ENCODE peak calls at places on chromosomes 11 and 22, in five cellular contexts. Z is adrenal gland, F is HepG2, W is left ventricle myocardium inferior, D is right lobe of liver. X is an unnamed sample.

GRCh38 chr11:100593321-100593720 is 93.8 kb upstream of the ARHGAP42 start:
- DNase-seq in Z (no peak), F (no peak), W (no peak), D (no peak), X (no peak)

GRCh38 chr11:112364962-112365481 is 104.4 kb upstream of the PLET1 start:
- DNase-seq in Z (no peak), F (peak), W (no peak), D (no peak), X (no peak)

GRCh38 chr11:10784229-10785145 is 24.2 kb downstream of the EIF4G2 start:
- DNase-seq in Z (no peak), F (no peak), W (peak), D (no peak), X (no peak)

GRCh38 chr22:38177926-38178604 is 3.6 kb downstream of the PLA2G6 start:
- DNase-seq in Z (peak), F (peak), W (peak), D (peak), X (no peak)

GRCh38 chr11:44955019-44955738 is 4.5 kb upstream of the TP53I11 start:
- DNase-seq in Z (peak), F (no peak), W (peak), D (no peak), X (no peak)

GRCh38 chr11:86182976-86183584 is 61.5 kb upstream of the EED start:
- DNase-seq in Z (no peak), F (no peak), W (no peak), D (no peak), X (no peak)

GRCh38 chr11:3133456-3134217 is 31.5 kb downstream of the OSBPL5 start:
- DNase-seq in Z (peak), F (no peak), W (peak), D (peak), X (no peak)

GRCh38 chr11:124612567-124613245 is 1.5 kb downstream of the PANX3 start:
- DNase-seq in Z (no peak), F (no peak), W (no peak), D (no peak), X (peak)

GRCh38 chr11:46391578-46392420 is at the start of gene CHRM4:
- DNase-seq in Z (no peak), F (peak), W (no peak), D (no peak), X (peak)

GRCh38 chr11:92376146-92376599 is 151.6 kb downstream of the FAT3 start:
- DNase-seq in Z (no peak), F (no peak), W (no peak), D (no peak), X (no peak)

GRCh38 chr11:62689421-62690183 is at the start of gene LRRN4CL:
- DNase-seq in Z (peak), F (no peak), W (peak), D (no peak), X (no peak)
- TF ChIP-seq CTCF in Z (no peak), F (no peak), W (no peak), D (no peak), X (no peak)

GRCh38 chr11:36126703-36127102 is 162.5 kb downstream of the COMMD9 start:
- DNase-seq in Z (no peak), F (no peak), W (no peak), D (no peak), X (no peak)
- TF ChIP-seq CTCF in Z (no peak), F (no peak), W (no peak), D (no peak), X (no peak)

DNA sequence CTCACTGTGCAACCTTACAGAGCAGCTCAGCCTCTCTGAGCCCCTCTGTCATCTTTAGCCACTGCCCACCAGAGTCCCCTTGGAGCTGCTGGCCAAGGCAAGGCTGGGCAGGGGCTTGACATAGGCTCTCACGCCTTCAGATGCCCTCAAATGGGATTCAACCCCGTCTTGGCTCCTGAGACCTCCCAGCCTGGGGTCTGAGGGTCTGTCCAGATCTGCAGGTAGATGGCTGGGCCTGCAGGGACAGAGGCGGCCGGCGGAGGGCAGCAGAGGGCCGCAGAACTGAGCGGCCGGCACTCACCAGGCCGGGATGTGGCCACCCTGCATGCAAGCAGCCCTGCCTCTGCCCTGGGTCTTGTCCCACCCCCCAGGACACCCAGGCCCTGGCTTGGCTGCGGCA is 18.2 kb upstream of the PRODH start:
- DNase-seq in Z (peak), F (peak), W (peak), D (peak), X (peak)
- TF ChIP-seq CTCF in Z (peak), F (peak), W (peak), D (peak), X (peak)

GRCh38 chr11:88131764-88132470 is 43.3 kb downstream of the RAB38 start:
- DNase-seq in Z (no peak), F (no peak), W (no peak), D (no peak), X (no peak)
- TF ChIP-seq CTCF in Z (no peak), F (no peak), W (no peak), D (no peak), X (no peak)

DNA sequence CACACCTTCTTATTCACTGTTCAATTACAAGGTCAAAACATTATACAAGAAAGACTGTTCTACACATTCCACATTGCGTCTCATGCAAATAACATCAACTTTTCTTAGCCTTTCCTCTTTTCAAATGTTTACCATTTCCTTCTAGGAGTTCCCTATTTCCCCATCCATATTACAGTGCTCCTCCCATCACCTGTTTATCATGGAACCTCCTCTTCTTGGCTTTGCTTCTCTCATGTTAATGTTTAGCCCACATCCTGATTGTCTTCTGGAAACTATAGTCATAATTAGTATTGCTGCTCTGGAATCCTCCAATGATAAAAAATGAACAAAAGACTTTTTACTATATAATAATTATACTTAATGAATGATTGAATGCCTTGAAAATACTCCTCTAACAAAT is 21.3 kb downstream of the OR52E1 start:
- DNase-seq in Z (no peak), F (no peak), W (no peak), D (no peak), X (no peak)
- TF ChIP-seq CTCF in Z (no peak), F (no peak), W (no peak), D (no peak), X (no peak)

GRCh38 chr22:41619979-41620645 is 731 bp downstream of the DESI1 start:
- DNase-seq in Z (peak), F (peak), W (peak), D (peak), X (peak)
- TF ChIP-seq CTCF in Z (no peak), F (no peak), W (no peak), D (no peak), X (no peak)